ENCODE peak calls at places on chromosome 9, in five cellular contexts. N is mammary epithelial cell, Z is GM20000, W is Caco-2, D is WERI-Rb-1. G is an unnamed sample.

GRCh38 chr9:111925017-111925770 is 28.6 kb downstream of the UGCG start:
- DNase-seq in W (no peak), D (no peak), Z (no peak), N (no peak), G (no peak)

GRCh38 chr9:120435066-120435465 is 144.9 kb downstream of the CDK5RAP2 start:
- DNase-seq in D (no peak), W (no peak), N (no peak), Z (no peak), G (no peak)

GRCh38 chr9:114737118-114737517 is 55.1 kb upstream of the TEX48 start:
- DNase-seq in D (peak), W (peak), Z (no peak), N (no peak), G (no peak)

GRCh38 chr9:107439991-107440456 is 49.5 kb downstream of the KLF4 start:
- DNase-seq in D (peak), W (no peak), Z (no peak), N (no peak), G (no peak)

GRCh38 chr9:115229496-115229895 is 111.5 kb upstream of the TNC start:
- DNase-seq in Z (no peak), N (peak), D (no peak), W (no peak), G (no peak)

GRCh38 chr9:76366275-76366674 is 28.0 kb downstream of the RFK start:
- DNase-seq in Z (no peak), W (no peak), N (no peak), D (no peak), G (no peak)

GRCh38 chr9:98317134-98317857 is 61.8 kb upstream of the TBC1D2 start:
- DNase-seq in N (no peak), D (peak), Z (no peak), W (no peak), G (no peak)

GRCh38 chr9:14306672-14307646 is 7.0 kb downstream of the NFIB start:
- DNase-seq in Z (no peak), D (no peak), N (peak), W (no peak), G (no peak)

GRCh38 chr9:129823163-129823933 is 588 bp downstream of the TOR1A start:
- DNase-seq in D (peak), N (peak), W (no peak), Z (peak), G (no peak)

GRCh38 chr9:99264070-99264469 is 42.0 kb downstream of the SEC61B start:
- DNase-seq in D (peak), Z (no peak), W (no peak), N (no peak), G (no peak)

GRCh38 chr9:79014929-79015699 is 556.7 kb upstream of the TLE4 start:
- DNase-seq in Z (no peak), D (no peak), N (peak), W (no peak), G (no peak)

GRCh38 chr9:7266911-7267555 is 509.3 kb downstream of the KDM4C start:
- DNase-seq in W (no peak), Z (no peak), D (no peak), N (no peak), G (no peak)

GRCh38 chr9:115548826-115549225 is 430.9 kb upstream of the TNC start:
- DNase-seq in W (no peak), D (no peak), Z (no peak), N (no peak), G (no peak)

GRCh38 chr9:79583957-79584654 is 12.3 kb downstream of the TLE4 start:
- DNase-seq in W (peak), D (peak), N (no peak), Z (peak), G (no peak)

GRCh38 chr9:114824130-114824529 is 18.3 kb upstream of the TNFSF15 start:
- DNase-seq in D (no peak), N (peak), W (no peak), Z (no peak), G (no peak)

GRCh38 chr9:117394655-117395054 is 20.2 kb downstream of the ASTN2 start:
- DNase-seq in W (no peak), N (no peak), D (no peak), Z (no peak), G (no peak)

GRCh38 chr9:86766912-86767311 is 180.4 kb downstream of the GAS1 start:
- DNase-seq in W (peak), D (no peak), N (peak), Z (no peak), G (no peak)

GRCh38 chr9:12680341-12680740 is 12.8 kb upstream of the TYRP1 start:
- DNase-seq in W (no peak), D (no peak), N (no peak), Z (no peak), G (no peak)

GRCh38 chr9:100602302-100602930 is 24.5 kb downstream of the CAVIN4 start:
- DNase-seq in D (peak), W (peak), Z (peak), N (peak), G (no peak)

GRCh38 chr9:86072393-86073016 is 26.9 kb downstream of the GOLM1 start:
- DNase-seq in D (no peak), W (no peak), N (no peak), Z (no peak), G (no peak)

GRCh38 chr9:124216474-124217176 is 41.1 kb upstream of the NEK6 start:
- DNase-seq in N (no peak), Z (peak), W (no peak), D (no peak), G (peak)

GRCh38 chr9:107213561-107214028 is 69.5 kb upstream of the RAD23B start:
- DNase-seq in Z (peak), D (no peak), N (peak), W (no peak), G (peak)

GRCh38 chr9:127543973-127544533 is 68.0 kb upstream of the STXBP1 start:
- DNase-seq in Z (no peak), W (no peak), N (no peak), D (no peak), G (no peak)

GRCh38 chr9:124001865-124002525 is 9.6 kb upstream of the LHX2 start:
- DNase-seq in Z (no peak), D (no peak), W (no peak), N (no peak), G (no peak)

DNA sequence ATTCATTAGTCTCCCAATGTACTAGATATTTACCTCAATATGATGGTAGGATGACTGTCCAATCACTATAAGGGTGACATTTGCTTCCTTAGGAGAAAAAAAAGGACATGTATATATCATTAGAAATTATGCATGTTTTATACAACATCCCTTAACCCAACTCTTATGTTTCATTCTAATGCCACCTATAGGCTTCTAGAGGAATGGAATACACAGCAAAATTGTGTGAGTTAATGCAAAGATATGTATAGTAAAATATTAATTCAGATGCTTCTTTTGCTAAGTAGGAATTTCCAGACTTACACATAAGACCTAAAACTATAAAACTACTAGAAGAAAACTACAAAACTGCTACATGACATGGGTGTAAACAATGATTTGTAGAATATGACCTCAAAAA is 3.5 kb downstream of the PRXL2C start:
- DNase-seq in Z (peak), N (no peak), D (no peak), W (no peak), G (no peak)
- TF ChIP-seq CTCF in Z (no peak), N (peak), D (peak), W (peak), G (peak)

GRCh38 chr9:18250051-18250450 is 223.9 kb upstream of the ADAMTSL1 start:
- DNase-seq in D (no peak), N (no peak), Z (no peak), W (no peak), G (no peak)

GRCh38 chr9:18240213-18240612 is 233.7 kb upstream of the ADAMTSL1 start:
- DNase-seq in D (no peak), Z (no peak), N (no peak), W (no peak), G (no peak)

DNA sequence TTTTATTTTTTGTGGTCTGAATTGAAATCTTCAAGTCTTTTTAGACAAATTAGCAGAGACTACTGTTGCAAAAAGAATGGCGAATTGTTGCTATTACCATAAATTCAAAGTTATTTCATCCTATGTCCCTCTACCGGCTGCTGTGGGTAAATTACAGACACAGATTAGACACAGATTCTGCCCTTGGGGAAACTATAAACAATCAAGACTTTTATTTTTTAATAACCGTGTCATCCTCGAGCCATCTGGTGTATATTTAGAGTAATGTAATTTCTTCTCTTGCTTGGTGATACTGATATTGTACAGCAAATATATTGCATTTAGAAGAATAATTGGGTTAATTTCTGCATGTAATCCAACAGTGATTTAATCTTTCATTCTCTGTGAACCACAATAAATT is 228.0 kb upstream of the ADAMTSL1 start:
- DNase-seq in N (no peak), D (no peak), W (no peak), Z (no peak), G (no peak)
- TF ChIP-seq CTCF in N (no peak), D (no peak), W (no peak), Z (no peak), G (peak)

DNA sequence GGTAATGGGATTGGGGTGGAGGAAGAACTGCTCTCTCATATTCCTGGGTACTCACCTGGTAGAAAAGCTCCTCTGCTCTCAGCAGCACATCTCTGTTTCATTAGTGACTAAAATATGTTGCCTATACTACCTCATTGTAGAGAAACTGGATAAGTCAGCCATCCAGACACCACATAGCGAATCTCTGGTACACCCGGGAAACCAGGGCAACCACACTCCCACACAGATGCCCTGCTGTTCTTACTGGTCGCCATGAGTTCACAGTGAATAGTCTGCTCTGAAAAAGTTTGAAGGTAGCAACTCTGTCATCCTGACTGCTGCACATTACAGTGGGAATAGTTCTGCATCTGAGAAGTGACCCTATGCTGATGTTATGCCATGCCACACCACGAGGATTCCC is 135.0 kb downstream of the ENTREP1 start:
- DNase-seq in Z (no peak), D (no peak), N (no peak), W (no peak), G (no peak)
- TF ChIP-seq CTCF in Z (no peak), D (no peak), N (no peak), W (no peak), G (no peak)

GRCh38 chr9:132627120-132627519 is 42.7 kb downstream of the DDX31 start:
- DNase-seq in D (no peak), N (no peak), Z (no peak), W (no peak), G (no peak)
- TF ChIP-seq CTCF in D (no peak), N (no peak), Z (no peak), W (no peak), G (no peak)

DNA sequence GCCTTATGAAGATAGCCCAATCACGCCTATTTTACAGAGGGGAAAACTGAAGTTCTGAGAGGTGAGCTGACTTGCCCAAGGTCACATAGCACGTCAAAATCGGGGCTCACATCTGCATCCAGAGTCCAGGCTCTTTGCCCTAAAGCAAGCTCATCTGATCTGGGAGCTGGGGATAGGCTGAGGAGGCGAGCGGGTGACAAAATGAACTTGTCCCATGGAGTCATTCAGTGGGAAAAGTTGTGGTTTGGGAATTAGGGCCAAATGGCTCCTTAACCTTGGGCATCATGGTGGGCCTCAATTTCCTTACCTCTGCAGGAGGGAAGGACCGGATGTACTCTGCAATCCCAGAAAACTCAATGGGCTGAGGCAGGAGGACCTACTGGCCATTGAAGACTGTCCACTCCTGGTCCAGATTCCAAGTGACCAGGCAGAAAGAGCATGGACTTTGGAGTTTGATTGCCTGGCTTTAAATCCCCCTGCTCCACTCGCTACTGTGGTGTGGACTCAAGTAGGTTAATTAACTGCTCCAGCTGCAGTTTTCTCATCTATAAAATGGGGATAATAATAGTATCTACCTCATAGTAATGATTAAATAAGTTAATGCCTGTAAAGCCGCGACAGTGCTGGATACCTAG is 160.4 kb downstream of the RGS3 start:
- DNase-seq in Z (no peak), D (no peak), W (no peak), N (no peak), G (no peak)
- TF ChIP-seq CTCF in Z (no peak), D (no peak), W (no peak), N (no peak), G (no peak)

GRCh38 chr9:4923580-4924544 is 61.2 kb upstream of the JAK2 start:
- DNase-seq in W (no peak), N (peak), D (peak), Z (peak), G (no peak)
- TF ChIP-seq CTCF in W (peak), N (peak), D (no peak), Z (peak), G (peak)

DNA sequence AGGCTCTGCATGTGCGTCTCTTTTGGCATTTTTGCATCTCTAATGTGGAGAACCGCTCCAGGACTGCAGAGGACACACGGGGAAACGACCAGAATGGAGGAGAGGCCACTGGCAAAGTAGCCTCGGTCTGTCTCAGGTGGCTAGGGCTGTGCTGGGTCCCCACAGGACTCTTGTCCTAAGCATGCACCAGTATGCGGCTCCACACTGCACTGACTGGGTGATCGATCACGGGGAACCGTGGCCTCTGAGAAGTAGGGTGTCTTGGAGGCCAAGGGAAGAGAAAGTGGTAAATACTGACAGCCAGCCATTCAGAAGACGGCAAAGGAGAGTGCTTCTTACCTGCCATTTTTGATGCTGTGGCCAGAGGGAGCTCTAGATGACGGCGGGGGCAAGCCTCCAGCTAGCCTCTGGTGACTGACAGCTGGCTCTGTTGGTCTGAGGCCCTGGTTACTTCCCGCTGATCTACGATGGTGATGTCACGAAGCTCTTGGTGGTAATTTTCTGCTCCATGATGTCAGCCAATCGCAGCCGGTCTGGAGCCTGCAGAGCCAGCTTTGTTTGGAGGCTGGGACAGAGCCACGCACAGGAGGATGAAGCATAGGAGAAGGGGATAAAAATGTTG is 40.4 kb upstream of the GADD45G start:
- DNase-seq in D (peak), W (peak), N (no peak), Z (peak), G (peak)
- TF ChIP-seq CTCF in D (peak), W (no peak), N (no peak), Z (peak), G (peak)